ENCODE peak calls at places on chromosomes 4 and X, in nine cellular contexts. M is IMR-90; K is AG04450; E is AG08396; V is 8988T; S is thyroid gland; T is mesenteric fat pad; X is activated naive CD8-positive, alpha-beta T cell treated with anti-CD3 and anti-CD28 coated beads, Interleukin-2, amount 50 U/mL, for 24 hours; W is SK-N-SH. Z is an unnamed sample.

GRCh38 chrX:110138557-110138956 is 135.6 kb downstream of the TMEM164 start:
- DNase-seq in V (no peak), E (no peak), T (no peak), S (no peak), M (no peak), K (no peak), X (no peak), W (no peak), Z (no peak)

GRCh38 chrX:56920338-56920997 is 74.9 kb downstream of the SPIN3 start:
- DNase-seq in E (no peak), M (no peak), S (no peak), V (no peak), K (no peak), T (peak; percentile 59), W (no peak), X (no peak), Z (no peak)

GRCh38 chr4:74555231-74555630 is 110.3 kb downstream of the AREG start:
- DNase-seq in V (no peak), S (no peak), E (peak; percentile 17), W (no peak), K (peak; percentile 21), M (peak; percentile 69), X (no peak), T (no peak), Z (no peak)

GRCh38 chr4:16484711-16485110 is 258.4 kb upstream of the TAPT1 start:
- DNase-seq in S (no peak), X (no peak), K (no peak), W (no peak), E (no peak), M (no peak), T (no peak), V (no peak), Z (no peak)

GRCh38 chr4:77232653-77233052 is 75.6 kb downstream of the CCNG2 start:
- DNase-seq in X (no peak), V (no peak), S (no peak), W (no peak), T (no peak), K (no peak), E (no peak), M (peak; percentile 11), Z (peak; percentile 9)

GRCh38 chrX:67619253-67619652 is 75.4 kb downstream of the AR start:
- DNase-seq in V (no peak), E (peak; percentile 18), X (no peak), K (no peak), S (no peak), W (no peak), M (peak; percentile 33), T (no peak), Z (peak; percentile 76)

GRCh38 chr4:153465922-153466636 is at the start of gene TMEM131L:
- DNase-seq in E (peak; percentile 93), M (peak; percentile 52), W (peak; percentile 95), K (no peak), S (peak; percentile 60), T (no peak), V (peak; percentile 47), X (peak; percentile 67), Z (peak; percentile 71)

GRCh38 chr4:9964884-9965283 is 56.4 kb downstream of the SLC2A9 start:
- DNase-seq in W (no peak), K (no peak), S (peak; percentile 11), M (no peak), X (no peak), E (no peak), V (no peak), T (no peak), Z (no peak)

GRCh38 chrX:133265331-133265730 is 47.2 kb upstream of the TFDP3 start:
- DNase-seq in M (no peak), V (no peak), W (no peak), E (peak; percentile 17), K (no peak), S (peak; percentile 77), X (no peak), T (no peak), Z (peak; percentile 12)